ENCODE peak calls at places on chromosomes 5 and 9, in eight cellular contexts. D is body of pancreas; K is cardiac muscle cell; X is PC-3; Y is GM23248; M is neuronal stem cell; F is CD4-positive, CD25-positive, alpha-beta regulatory T cell; N is endothelial cell of umbilical vein. G is an unnamed sample.

GRCh38 chr5:115553082-115553481 is 8.5 kb upstream of the FEM1C start:
- DNase-seq in D (no peak), K (no peak), X (no peak), Y (peak; percentile 66), M (no peak), F (no peak), N (no peak), G (no peak)

GRCh38 chr5:159290741-159291140 is 27.7 kb downstream of the UBLCP1 start:
- DNase-seq in D (no peak), K (no peak), X (peak; percentile 43), Y (no peak), M (no peak), F (no peak), N (no peak), G (no peak)

GRCh38 chr5:170267431-170268152 is 30.0 kb downstream of the LCP2 start:
- DNase-seq in D (peak; percentile 72), K (peak; percentile 74), X (peak; percentile 65), Y (peak; percentile 80), M (peak; percentile 74), F (peak; percentile 89), N (peak; percentile 75), G (peak; percentile 69)

GRCh38 chr9:9521033-9521779 is 1091.6 kb downstream of the PTPRD start:
- DNase-seq in D (no peak), K (peak; percentile 24), X (no peak), Y (no peak), M (no peak), F (no peak), N (no peak), G (no peak)

GRCh38 chr5:125564336-125564975 is 818.0 kb upstream of the ZNF608 start:
- DNase-seq in D (no peak), K (no peak), X (no peak), Y (no peak), M (no peak), F (no peak), N (no peak), G (no peak)

GRCh38 chr5:10863763-10864383 is 102.8 kb upstream of the DAP start:
- DNase-seq in D (peak; percentile 56), K (peak; percentile 44), X (peak; percentile 88), Y (peak; percentile 64), M (peak; percentile 43), F (peak; percentile 58), N (peak; percentile 37), G (peak; percentile 65)

GRCh38 chr5:116068028-116068632 is 16.7 kb upstream of the COMMD10 start:
- DNase-seq in D (peak; percentile 45), K (peak; percentile 76), X (peak; percentile 61), Y (peak; percentile 75), M (peak; percentile 48), F (peak; percentile 71), N (peak; percentile 61), G (peak; percentile 53)

GRCh38 chr9:95666096-95666784 is 149.5 kb upstream of the PTCH1 start:
- DNase-seq in D (no peak), K (no peak), X (no peak), Y (no peak), M (no peak), F (no peak), N (no peak), G (no peak)

GRCh38 chr9:114180701-114181582 is 25.6 kb downstream of the COL27A1 start:
- DNase-seq in D (no peak), K (peak; percentile 53), X (no peak), Y (no peak), M (no peak), F (no peak), N (peak; percentile 50), G (no peak)

GRCh38 chr9:132742821-132743311 is 72.6 kb downstream of the GTF3C4 start:
- DNase-seq in D (no peak), K (no peak), X (no peak), Y (no peak), M (no peak), F (no peak), N (no peak), G (no peak)

GRCh38 chr5:160353379-160353778 is 17.0 kb downstream of the C1QTNF2 start:
- DNase-seq in D (no peak), K (no peak), X (no peak), Y (no peak), M (no peak), F (no peak), N (no peak), G (no peak)

GRCh38 chr5:127941646-127942045 is 141.9 kb upstream of the SLC12A2 start:
- DNase-seq in D (no peak), K (no peak), X (peak; percentile 58), Y (no peak), M (peak; percentile 54), F (no peak), N (no peak), G (peak; percentile 48)

GRCh38 chr9:6106576-6107339 is 91.3 kb upstream of the RANBP6 start:
- DNase-seq in D (peak; percentile 35), K (peak; percentile 70), X (peak; percentile 60), Y (peak; percentile 71), M (peak; percentile 32), F (peak; percentile 13), N (peak; percentile 44), G (peak; percentile 12)

GRCh38 chr5:119136666-119137318 is 65.9 kb downstream of the DMXL1 start:
- DNase-seq in D (peak; percentile 57), K (no peak), X (no peak), Y (no peak), M (no peak), F (no peak), N (no peak), G (no peak)

GRCh38 chr5:110268985-110269384 is 457.5 kb downstream of the TMEM232 start:
- DNase-seq in D (no peak), K (no peak), X (no peak), Y (no peak), M (no peak), F (no peak), N (no peak), G (no peak)

GRCh38 chr5:150469718-150470470 is 20.4 kb upstream of the RPS14 start:
- DNase-seq in D (no peak), K (no peak), X (peak; percentile 89), Y (peak; percentile 98), M (no peak), F (no peak), N (peak; percentile 47), G (peak; percentile 97)

GRCh38 chr9:33510264-33511183 is 13.5 kb upstream of the ANKRD18B start:
- DNase-seq in D (peak; percentile 52), K (peak; percentile 36), X (peak; percentile 58), Y (peak; percentile 82), M (no peak), F (peak; percentile 60), N (peak; percentile 78), G (peak; percentile 55)

GRCh38 chr9:110604101-110604710 is 24.7 kb upstream of the SVEP1 start:
- DNase-seq in D (no peak), K (no peak), X (no peak), Y (no peak), M (no peak), F (no peak), N (peak; percentile 9), G (peak; percentile 43)

GRCh38 chr9:35956646-35957045 is 1.3 kb downstream of the OR2S2 start:
- DNase-seq in D (no peak), K (no peak), X (no peak), Y (no peak), M (no peak), F (no peak), N (no peak), G (no peak)

GRCh38 chr5:119302916-119303897 is 52.6 kb upstream of the TNFAIP8 start:
- DNase-seq in D (peak; percentile 37), K (no peak), X (peak; percentile 85), Y (peak; percentile 95), M (no peak), F (peak; percentile 45), N (peak; percentile 93), G (peak; percentile 93)

GRCh38 chr5:34411470-34412346 is 244.4 kb upstream of the RAI14 start:
- DNase-seq in D (no peak), K (no peak), X (no peak), Y (peak; percentile 15), M (no peak), F (no peak), N (no peak), G (no peak)

GRCh38 chr9:89440548-89440947 is 57.4 kb downstream of the SEMA4D start:
- DNase-seq in D (no peak), K (no peak), X (no peak), Y (peak; percentile 74), M (no peak), F (no peak), N (no peak), G (no peak)

DNA sequence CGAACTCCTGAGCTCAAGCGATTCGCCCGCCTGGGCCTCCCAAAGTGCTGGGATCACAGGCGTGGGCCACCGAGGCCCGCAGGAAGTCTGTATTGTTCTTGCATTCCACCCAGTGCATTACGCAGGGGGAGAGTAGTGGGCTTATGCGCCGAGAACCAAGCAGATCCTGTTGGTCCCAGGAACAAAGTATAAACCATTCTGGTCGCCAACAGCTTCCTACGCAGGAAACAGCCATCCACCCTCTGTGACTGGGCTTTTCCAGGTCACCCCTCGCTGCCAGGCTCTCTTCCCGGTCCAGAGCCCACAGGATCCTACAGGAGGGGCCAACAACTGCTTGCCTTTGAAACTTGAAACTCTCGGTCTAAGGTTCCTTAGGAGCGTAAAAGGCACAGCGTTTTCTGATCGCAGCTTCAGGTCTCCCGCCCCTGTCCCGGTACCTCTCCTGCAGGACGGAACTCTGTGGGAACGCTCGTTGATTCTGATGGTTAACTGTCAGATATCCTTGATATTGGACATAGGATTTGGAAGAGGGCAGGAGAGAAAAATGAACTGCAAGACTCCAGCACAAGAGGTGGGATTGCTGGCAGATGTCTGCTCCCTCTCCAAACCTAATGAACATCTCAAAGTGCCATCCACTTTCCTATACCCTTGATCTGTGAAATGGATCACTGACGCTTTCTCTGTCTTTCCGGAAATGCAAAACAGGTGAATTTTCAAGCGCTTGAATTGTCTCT is 4.2 kb upstream of the ANXA2R start:
- DNase-seq in D (no peak), K (peak; percentile 45), X (peak; percentile 81), Y (peak; percentile 51), M (no peak), F (no peak), N (peak; percentile 89), G (no peak)
- H3K27ac ChIP-seq in D (no peak overlapping the region), K (no peak overlapping the region), X (peak overlapping the region; percentile 64), Y (no peak overlapping the region), M (no peak overlapping the region), F (no peak overlapping the region), N (peak overlapping the region; percentile 6), G (no peak overlapping the region)

GRCh38 chr9:87498816-87499454 is 1.3 kb downstream of the DAPK1 start:
- DNase-seq in D (no peak), K (peak; percentile 23), X (no peak), Y (no peak), M (peak; percentile 9), F (no peak), N (peak; percentile 43), G (no peak)
- H3K27ac ChIP-seq in D (peak overlapping the region; percentile 89), K (no peak overlapping the region), X (no peak overlapping the region), Y (no peak overlapping the region), M (no peak overlapping the region), F (no peak overlapping the region), N (peak overlapping the region; percentile 78), G (no peak overlapping the region)

GRCh38 chr5:180784497-180785097 is 18.0 kb downstream of the MGAT1 start:
- DNase-seq in D (peak; percentile 86), K (peak; percentile 79), X (peak; percentile 92), Y (peak; percentile 94), M (no peak), F (peak; percentile 82), N (peak; percentile 80), G (peak; percentile 86)
- H3K27ac ChIP-seq in D (no peak overlapping the region), K (no peak overlapping the region), X (no peak overlapping the region), Y (peak overlapping the region; percentile 98), M (no peak overlapping the region), F (no peak overlapping the region), N (no peak overlapping the region), G (peak overlapping the region; percentile 41)

GRCh38 chr5:53073349-53073748 is 36.2 kb downstream of the MOCS2 start:
- DNase-seq in D (no peak), K (no peak), X (no peak), Y (peak; percentile 46), M (no peak), F (no peak), N (no peak), G (no peak)
- H3K27ac ChIP-seq in D (no peak overlapping the region), K (no peak overlapping the region), X (no peak overlapping the region), Y (peak overlapping the region; percentile 89), M (no peak overlapping the region), F (no peak overlapping the region), N (no peak overlapping the region), G (no peak overlapping the region)